ENCODE peak calls at places on chromosomes 3 and 15, in nine cellular contexts. J is Calu3, T is AML-193, N is NT2/D1, G is sigmoid colon, U is left colon, X is breast epithelium, M is T-helper 9 cell, V is body of pancreas. L is an unnamed sample.
A peak's percentile ranks its signal among the peaks of the same experiment; 100 is the strongest.

GRCh38 chr15:96335429-96335807 is 4.9 kb downstream of the NR2F2 start:
- DNase-seq in J (no peak), V (no peak), T (no peak), U (no peak), G (no peak), M (no peak), N (no peak), X (no peak), L (no peak)

GRCh38 chr15:74529911-74530310 is 11.1 kb upstream of the ARID3B start:
- DNase-seq in U (no peak), V (no peak), T (no peak), X (no peak), M (no peak), J (no peak), G (no peak), N (no peak), L (peak; percentile 58)

GRCh38 chr15:101201411-101202174 is 50.3 kb downstream of the CHSY1 start:
- DNase-seq in V (peak; percentile 62), X (peak; percentile 65), N (peak; percentile 74), M (no peak), G (peak; percentile 96), U (peak; percentile 82), J (peak; percentile 52), T (no peak), L (peak; percentile 50)

GRCh38 chr3:132210476-132211346 is 106.5 kb upstream of the ACP3 start:
- DNase-seq in U (peak; percentile 30), V (peak; percentile 52), N (no peak), J (peak; percentile 84), G (no peak), M (no peak), T (peak; percentile 14), X (no peak), L (no peak)

GRCh38 chr15:33013827-33014445 is 180.6 kb downstream of the FMN1 start:
- DNase-seq in T (no peak), G (no peak), J (peak; percentile 19), M (no peak), X (no peak), N (no peak), U (no peak), V (no peak), L (no peak)

GRCh38 chr3:101509811-101510210 is 3.2 kb downstream of the SENP7 start:
- DNase-seq in G (no peak), J (no peak), M (no peak), U (no peak), T (no peak), N (no peak), X (no peak), V (no peak), L (no peak)

GRCh38 chr3:108235290-108235689 is 13.1 kb upstream of the IFT57 start:
- DNase-seq in T (no peak), N (no peak), V (no peak), M (no peak), X (no peak), U (no peak), J (no peak), G (no peak), L (no peak)

GRCh38 chr3:184543848-184544512 is 17.6 kb upstream of the EPHB3 start:
- DNase-seq in U (peak; percentile 63), X (no peak), G (peak; percentile 78), V (peak; percentile 88), T (peak; percentile 85), N (peak; percentile 91), M (peak; percentile 62), J (peak; percentile 92), L (peak; percentile 73)

GRCh38 chr15:45829336-45830153 is 194.7 kb downstream of the SQOR start:
- DNase-seq in J (no peak), N (no peak), G (no peak), X (no peak), U (peak; percentile 53), V (peak; percentile 81), T (no peak), M (no peak), L (no peak)

GRCh38 chr3:198079771-198080520 is 119.9 kb downstream of the LMLN start:
- DNase-seq in T (no peak), X (no peak), M (peak; percentile 5), U (no peak), G (no peak), N (no peak), V (peak; percentile 11), J (peak; percentile 30), L (peak; percentile 32)

L was measured in HAP-1.